ENCODE peak calls at places on chromosomes 4 and X, in five cellular contexts. One of them, this sample, is unnamed.

GRCh38 chr4:163663454-163664225 is 169.2 kb downstream of the TMA16 start:
- DNase-seq in IMR-90: no peak
- DNase-seq in A549: no peak
- DNase-seq in neuronal stem cell: no peak
- DNase-seq in fibroblast of lung: no peak
- DNase-seq in this sample: peak

GRCh38 chr4:55385201-55385649 is 10.5 kb upstream of the TMEM165 start:
- DNase-seq in IMR-90: peak
- DNase-seq in A549: no peak
- DNase-seq in neuronal stem cell: no peak
- DNase-seq in fibroblast of lung: no peak
- DNase-seq in this sample: no peak

GRCh38 chr4:176198316-176198903 is 3.0 kb upstream of the SPATA4 start:
- DNase-seq in fibroblast of lung: no peak
- DNase-seq in A549: no peak
- DNase-seq in IMR-90: no peak
- DNase-seq in neuronal stem cell: no peak
- DNase-seq in this sample: no peak

GRCh38 chr4:104344342-104344980 is 150.2 kb downstream of the CXXC4 start:
- DNase-seq in fibroblast of lung: no peak
- DNase-seq in neuronal stem cell: no peak
- DNase-seq in A549: no peak
- DNase-seq in IMR-90: no peak
- DNase-seq in this sample: no peak

GRCh38 chr4:84688605-84689004 is 105.7 kb downstream of the CDS1 start:
- DNase-seq in A549: no peak
- DNase-seq in IMR-90: no peak
- DNase-seq in neuronal stem cell: no peak
- DNase-seq in fibroblast of lung: no peak
- DNase-seq in this sample: no peak

GRCh38 chr4:152850377-152850776 is 70.6 kb downstream of the ARFIP1 start:
- DNase-seq in neuronal stem cell: no peak
- DNase-seq in fibroblast of lung: peak
- DNase-seq in A549: no peak
- DNase-seq in IMR-90: peak
- DNase-seq in this sample: peak

GRCh38 chrX:132737743-132738142 is 220.7 kb downstream of the HS6ST2 start:
- DNase-seq in neuronal stem cell: no peak
- DNase-seq in A549: no peak
- DNase-seq in IMR-90: no peak
- DNase-seq in fibroblast of lung: no peak
- DNase-seq in this sample: peak

GRCh38 chr4:5199142-5199541 is 147.9 kb downstream of the STK32B start:
- DNase-seq in fibroblast of lung: no peak
- DNase-seq in IMR-90: no peak
- DNase-seq in A549: no peak
- DNase-seq in neuronal stem cell: no peak
- DNase-seq in this sample: no peak

GRCh38 chr4:174592256-174592984 is 70.1 kb upstream of the HPGD start:
- DNase-seq in A549: no peak
- DNase-seq in IMR-90: no peak
- DNase-seq in neuronal stem cell: no peak
- DNase-seq in fibroblast of lung: no peak
- DNase-seq in this sample: no peak

GRCh38 chrX:71212536-71212935 is 10.5 kb upstream of the GJB1 start:
- DNase-seq in A549: no peak
- DNase-seq in IMR-90: no peak
- DNase-seq in fibroblast of lung: no peak
- DNase-seq in neuronal stem cell: no peak
- DNase-seq in this sample: no peak

GRCh38 chr4:56289934-56290333 is 97.4 kb downstream of the AASDH start:
- DNase-seq in neuronal stem cell: no peak
- DNase-seq in A549: no peak
- DNase-seq in fibroblast of lung: no peak
- DNase-seq in IMR-90: no peak
- DNase-seq in this sample: no peak

GRCh38 chrX:56343231-56343630 is 111.1 kb downstream of the KLF8 start:
- DNase-seq in neuronal stem cell: no peak
- DNase-seq in A549: no peak
- DNase-seq in IMR-90: no peak
- DNase-seq in fibroblast of lung: no peak
- DNase-seq in this sample: no peak

GRCh38 chr4:38872620-38873019 is 5.0 kb downstream of the FAM114A1 start:
- DNase-seq in A549: peak
- DNase-seq in neuronal stem cell: no peak
- DNase-seq in fibroblast of lung: peak
- DNase-seq in IMR-90: peak
- DNase-seq in this sample: no peak

GRCh38 chr4:60780874-60781273 is 419.3 kb upstream of the ADGRL3 start:
- DNase-seq in IMR-90: peak
- DNase-seq in fibroblast of lung: no peak
- DNase-seq in A549: no peak
- DNase-seq in neuronal stem cell: no peak
- DNase-seq in this sample: no peak

GRCh38 chrX:18873189-18873791 is 110.6 kb downstream of the PHKA2 start:
- DNase-seq in A549: no peak
- DNase-seq in IMR-90: peak
- DNase-seq in neuronal stem cell: no peak
- DNase-seq in fibroblast of lung: peak
- DNase-seq in this sample: no peak

GRCh38 chr4:109149836-109150235 is 152.6 kb downstream of the COL25A1 start:
- DNase-seq in IMR-90: no peak
- DNase-seq in A549: no peak
- DNase-seq in fibroblast of lung: no peak
- DNase-seq in neuronal stem cell: no peak
- DNase-seq in this sample: no peak

GRCh38 chrX:13261348-13261747 is 58.5 kb downstream of the ATXN3L start:
- DNase-seq in A549: no peak
- DNase-seq in IMR-90: no peak
- DNase-seq in fibroblast of lung: no peak
- DNase-seq in neuronal stem cell: no peak
- DNase-seq in this sample: no peak

GRCh38 chrX:85828771-85829170 is 218.6 kb downstream of the CHM start:
- DNase-seq in neuronal stem cell: no peak
- DNase-seq in A549: no peak
- DNase-seq in IMR-90: no peak
- DNase-seq in fibroblast of lung: no peak
- DNase-seq in this sample: no peak

GRCh38 chr4:182555997-182556418 is 312.8 kb downstream of the TENM3 start:
- DNase-seq in IMR-90: peak
- DNase-seq in A549: no peak
- DNase-seq in fibroblast of lung: peak
- DNase-seq in neuronal stem cell: peak
- DNase-seq in this sample: no peak

GRCh38 chr4:102427599-102427998 is 73.6 kb upstream of the NFKB1 start:
- DNase-seq in fibroblast of lung: no peak
- DNase-seq in IMR-90: no peak
- DNase-seq in A549: no peak
- DNase-seq in neuronal stem cell: no peak
- DNase-seq in this sample: no peak

GRCh38 chr4:137960371-137961050 is 281.6 kb downstream of the SLC7A11 start:
- DNase-seq in neuronal stem cell: no peak
- DNase-seq in A549: no peak
- DNase-seq in fibroblast of lung: peak
- DNase-seq in IMR-90: peak
- DNase-seq in this sample: no peak

GRCh38 chrX:47807548-47807947 is 29.2 kb upstream of the ZNF81 start:
- DNase-seq in neuronal stem cell: no peak
- DNase-seq in A549: no peak
- DNase-seq in IMR-90: no peak
- DNase-seq in fibroblast of lung: no peak
- DNase-seq in this sample: no peak

GRCh38 chrX:662126-662525 is 31.5 kb downstream of the SHOX start:
- DNase-seq in IMR-90: no peak
- DNase-seq in A549: no peak
- DNase-seq in neuronal stem cell: no peak
- DNase-seq in fibroblast of lung: no peak
- DNase-seq in this sample: no peak

GRCh38 chr4:83054928-83055327 is 19.9 kb downstream of the COPS4 start:
- DNase-seq in fibroblast of lung: peak
- DNase-seq in neuronal stem cell: no peak
- DNase-seq in A549: peak
- DNase-seq in IMR-90: peak
- DNase-seq in this sample: peak

GRCh38 chr4:185887125-185887524 is 75.1 kb upstream of the SORBS2 start:
- DNase-seq in fibroblast of lung: no peak
- DNase-seq in A549: no peak
- DNase-seq in IMR-90: no peak
- DNase-seq in neuronal stem cell: no peak
- DNase-seq in this sample: no peak

GRCh38 chr4:10107111-10108091 is 9.2 kb downstream of the WDR1 start:
- DNase-seq in fibroblast of lung: no peak
- DNase-seq in neuronal stem cell: no peak
- DNase-seq in A549: no peak
- DNase-seq in IMR-90: peak
- DNase-seq in this sample: no peak
- H3K27ac ChIP-seq in fibroblast of lung: peak
- H3K27ac ChIP-seq in neuronal stem cell: no peak
- H3K27ac ChIP-seq in A549: no peak
- H3K27ac ChIP-seq in IMR-90: peak
- H3K27ac ChIP-seq in this sample: peak

DNA sequence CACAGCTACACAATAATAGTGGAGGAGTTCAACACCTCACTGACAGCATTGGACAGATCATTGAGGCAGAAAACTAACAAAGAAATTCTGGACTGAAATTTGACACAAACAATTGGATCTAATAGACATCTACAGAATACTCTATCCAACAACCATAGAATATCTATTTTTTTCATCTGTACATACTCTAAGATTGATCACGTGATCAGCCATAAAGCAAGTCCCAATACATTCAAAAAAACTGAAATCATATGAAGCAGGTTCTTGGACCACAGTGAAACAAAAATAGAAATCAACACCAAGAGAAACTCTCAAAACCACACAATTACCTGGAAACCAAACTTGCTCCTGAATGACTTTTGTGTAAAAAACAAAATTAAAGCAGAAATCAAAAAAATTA is 12.2 kb upstream of the IDS start:
- DNase-seq in fibroblast of lung: no peak
- DNase-seq in A549: no peak
- DNase-seq in IMR-90: no peak
- DNase-seq in neuronal stem cell: no peak
- DNase-seq in this sample: no peak
- H3K4me2 ChIP-seq in fibroblast of lung: no peak
- H3K4me2 ChIP-seq in A549: no peak
- H3K4me2 ChIP-seq in IMR-90: no peak
- H3K4me2 ChIP-seq in neuronal stem cell: no peak
- H3K4me2 ChIP-seq in this sample: peak

GRCh38 chr4:165301833-165302232 is 25.6 kb upstream of the MSMO1 start:
- DNase-seq in A549: no peak
- DNase-seq in neuronal stem cell: no peak
- DNase-seq in IMR-90: peak
- DNase-seq in fibroblast of lung: peak
- DNase-seq in this sample: peak
- H3K27ac ChIP-seq in A549: no peak
- H3K27ac ChIP-seq in neuronal stem cell: no peak
- H3K27ac ChIP-seq in IMR-90: no peak
- H3K27ac ChIP-seq in fibroblast of lung: peak
- H3K27ac ChIP-seq in this sample: no peak

GRCh38 chr4:23774932-23775331 is 114.9 kb downstream of the PPARGC1A start:
- DNase-seq in neuronal stem cell: no peak
- DNase-seq in IMR-90: no peak
- DNase-seq in fibroblast of lung: no peak
- DNase-seq in A549: no peak
- DNase-seq in this sample: no peak
- H3K4me2 ChIP-seq in neuronal stem cell: no peak
- H3K4me2 ChIP-seq in IMR-90: no peak
- H3K4me2 ChIP-seq in fibroblast of lung: no peak
- H3K4me2 ChIP-seq in A549: no peak
- H3K4me2 ChIP-seq in this sample: no peak

DNA sequence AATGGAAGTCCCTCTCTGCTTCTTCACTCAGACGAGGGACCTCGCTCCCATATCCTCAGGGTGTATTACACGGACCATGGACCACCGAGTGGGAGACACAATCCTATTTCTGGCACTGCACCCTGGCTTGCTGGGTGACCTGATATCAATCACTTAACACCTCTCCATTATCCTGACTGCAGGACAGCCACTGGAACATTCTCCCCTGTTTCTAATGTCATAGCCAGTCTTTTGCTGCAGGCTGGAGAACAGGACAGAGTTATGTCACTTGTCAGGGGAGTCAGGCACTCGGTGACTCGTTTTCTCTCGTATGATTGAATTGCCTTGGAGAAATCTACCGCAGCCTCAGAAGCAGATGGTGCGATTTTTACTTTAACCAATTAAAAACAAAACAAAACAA is 219.1 kb upstream of the IGFBP7 start:
- DNase-seq in fibroblast of lung: no peak
- DNase-seq in A549: no peak
- DNase-seq in neuronal stem cell: no peak
- DNase-seq in IMR-90: no peak
- DNase-seq in this sample: no peak
- H3K27ac ChIP-seq in fibroblast of lung: no peak
- H3K27ac ChIP-seq in A549: no peak
- H3K27ac ChIP-seq in neuronal stem cell: no peak
- H3K27ac ChIP-seq in IMR-90: no peak
- H3K27ac ChIP-seq in this sample: no peak

DNA sequence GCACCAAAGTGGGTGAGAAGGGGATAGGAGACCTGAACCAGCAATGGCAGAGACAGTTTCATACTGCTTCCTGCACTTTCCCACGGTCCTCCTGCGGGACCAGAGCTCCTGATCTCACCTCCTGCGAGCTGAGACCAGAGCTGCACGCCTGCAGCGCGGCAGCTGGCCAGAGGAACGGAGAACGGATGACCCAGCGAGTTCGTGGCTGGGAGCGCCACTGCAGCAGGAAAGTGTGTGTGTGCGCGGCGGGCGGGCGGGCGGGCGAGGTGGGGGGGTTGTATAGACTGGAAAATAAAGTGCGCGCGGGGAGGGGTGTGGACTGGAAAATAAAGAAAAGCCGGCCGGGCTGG is 16.5 kb downstream of the MCF2 start:
- DNase-seq in neuronal stem cell: no peak
- DNase-seq in IMR-90: no peak
- DNase-seq in A549: no peak
- DNase-seq in fibroblast of lung: no peak
- DNase-seq in this sample: no peak
- H3K4me2 ChIP-seq in neuronal stem cell: peak
- H3K4me2 ChIP-seq in IMR-90: peak
- H3K4me2 ChIP-seq in A549: peak
- H3K4me2 ChIP-seq in fibroblast of lung: peak
- H3K4me2 ChIP-seq in this sample: no peak

GRCh38 chr4:54165011-54165410 is 64.1 kb upstream of the PDGFRA start:
- DNase-seq in IMR-90: no peak
- DNase-seq in A549: no peak
- DNase-seq in neuronal stem cell: no peak
- DNase-seq in fibroblast of lung: no peak
- DNase-seq in this sample: no peak
- H3K27ac ChIP-seq in IMR-90: peak
- H3K27ac ChIP-seq in A549: no peak
- H3K27ac ChIP-seq in neuronal stem cell: no peak
- H3K27ac ChIP-seq in fibroblast of lung: peak
- H3K27ac ChIP-seq in this sample: no peak

This sample was measured in MM.1S.